ENCODE peak calls at places on chromosomes 4 and X, in five cellular contexts. C is CD8-positive, alpha-beta T cell; N is omental fat pad; X is glutamatergic neuron; S is GM23338. P is an unnamed sample.

GRCh38 chr4:94634266-94634665 is 123.5 kb upstream of the BMPR1B start:
- DNase-seq in C (no peak), N (no peak), X (no peak), S (no peak), P (no peak)

GRCh38 chr4:101604976-101605375 is 185.6 kb upstream of the BANK1 start:
- DNase-seq in C (no peak), N (no peak), X (no peak), S (no peak), P (no peak)

GRCh38 chrX:22247169-22247568 is 25.5 kb upstream of the CBLL2 start:
- DNase-seq in C (no peak), N (no peak), X (no peak), S (no peak), P (no peak)

GRCh38 chrX:133389975-133390374 is 25.3 kb downstream of the GPC4 start:
- DNase-seq in C (no peak), N (no peak), X (no peak), S (no peak), P (no peak)

GRCh38 chrX:155065035-155065734 is 5.8 kb downstream of the CMC4 start:
- DNase-seq in C (no peak), N (no peak), X (no peak), S (no peak), P (no peak)

GRCh38 chr4:72031868-72032619 is at the start of gene NPFFR2:
- DNase-seq in C (no peak), N (no peak), X (peak), S (peak), P (no peak)

GRCh38 chr4:26822546-26822945 is 38.1 kb upstream of the STIM2 start:
- DNase-seq in C (no peak), N (no peak), X (no peak), S (no peak), P (no peak)

GRCh38 chr4:123301942-123302341 is 94.7 kb upstream of the SPRY1 start:
- DNase-seq in C (no peak), N (no peak), X (no peak), S (no peak), P (no peak)

GRCh38 chr4:25484243-25484721 is 107.2 kb downstream of the ANAPC4 start:
- DNase-seq in C (no peak), N (no peak), X (no peak), S (peak), P (no peak)

GRCh38 chr4:169791527-169792156 is 33.9 kb upstream of the HPF1 start:
- DNase-seq in C (no peak), N (no peak), X (peak), S (peak), P (no peak)

GRCh38 chrX:155263854-155264628 is at the start of gene RAB39B:
- DNase-seq in C (peak), N (no peak), X (peak), S (peak), P (peak)

GRCh38 chr4:81424336-81424735 is 47.4 kb downstream of the RASGEF1B start:
- DNase-seq in C (no peak), N (no peak), X (no peak), S (peak), P (no peak)

GRCh38 chrX:70592091-70592490 is 147.5 kb downstream of the DLG3 start:
- DNase-seq in C (no peak), N (no peak), X (no peak), S (no peak), P (no peak)

GRCh38 chr4:108029321-108029720 is 39.6 kb downstream of the HADH start:
- DNase-seq in C (no peak), N (no peak), X (no peak), S (no peak), P (no peak)

GRCh38 chr4:72319596-72319995 is 249.4 kb downstream of the ADAMTS3 start:
- DNase-seq in C (no peak), N (no peak), X (no peak), S (no peak), P (no peak)

GRCh38 chr4:140103676-140104075 is 50.3 kb downstream of the MAML3 start:
- DNase-seq in C (no peak), N (no peak), X (no peak), S (no peak), P (no peak)

GRCh38 chrX:68822641-68823410 is 6.0 kb upstream of the EFNB1 start:
- DNase-seq in C (no peak), N (no peak), X (peak), S (peak), P (no peak)

GRCh38 chr4:106287353-106287969 is 28.5 kb downstream of the TBCK start:
- DNase-seq in C (no peak), N (no peak), X (no peak), S (no peak), P (no peak)

GRCh38 chrX:20221902-20222301 is 44.8 kb downstream of the RPS6KA3 start:
- DNase-seq in C (no peak), N (no peak), X (no peak), S (no peak), P (no peak)

GRCh38 chrX:73508861-73509260 is 54.1 kb upstream of the CHIC1 start:
- DNase-seq in C (no peak), N (no peak), X (no peak), S (no peak), P (no peak)

GRCh38 chrX:151977009-151977408 is 2.5 kb upstream of the GABRE start:
- DNase-seq in C (no peak), N (no peak), X (no peak), S (no peak), P (no peak)

GRCh38 chr4:151256134-151256533 is 20.8 kb upstream of the PRSS48 start:
- DNase-seq in C (no peak), N (no peak), X (no peak), S (no peak), P (no peak)

GRCh38 chrX:40097492-40098263 is at the start of gene BCOR:
- DNase-seq in C (peak), N (no peak), X (peak), S (peak), P (peak)

GRCh38 chr4:112857461-112857860 is 192.0 kb upstream of the ANK2 start:
- DNase-seq in C (no peak), N (no peak), X (no peak), S (no peak), P (no peak)

GRCh38 chr4:110128092-110128989 is 70.1 kb downstream of the ELOVL6 start:
- DNase-seq in C (no peak), N (no peak), X (no peak), S (no peak), P (no peak)

GRCh38 chr4:117983541-117984451 is 50.5 kb upstream of the NDST3 start:
- DNase-seq in C (no peak), N (no peak), X (no peak), S (no peak), P (no peak)

GRCh38 chr4:134189480-134189879 is 12.1 kb downstream of the PABPC4L start:
- DNase-seq in C (no peak), N (no peak), X (no peak), S (no peak), P (no peak)

GRCh38 chr4:52173470-52174055 is 122.5 kb downstream of the SPATA18 start:
- DNase-seq in C (no peak), N (no peak), X (no peak), S (no peak), P (no peak)

GRCh38 chrX:112642349-112642748 is 37.4 kb downstream of the LHFPL1 start:
- DNase-seq in C (peak), N (no peak), X (peak), S (peak), P (no peak)

GRCh38 chr4:151679247-151679646 is 81.6 kb downstream of the GATB start:
- DNase-seq in C (no peak), N (no peak), X (no peak), S (peak), P (no peak)

GRCh38 chrX:134377537-134377936 is 82.4 kb upstream of the HPRT1 start:
- DNase-seq in C (no peak), N (no peak), X (no peak), S (no peak), P (no peak)

GRCh38 chr4:140363558-140363957 is 9.9 kb upstream of the SCOC start:
- DNase-seq in C (no peak), N (no peak), X (no peak), S (no peak), P (no peak)

GRCh38 chrX:46376246-46376885 is 168.9 kb downstream of the ZNF674 start:
- DNase-seq in C (no peak), N (no peak), X (no peak), S (peak), P (no peak)
- TF ChIP-seq CTCF in C (no peak), N (no peak), X (no peak), S (peak), P (no peak)

GRCh38 chr4:891747-892146 is 40.4 kb downstream of the GAK start:
- DNase-seq in C (no peak), N (no peak), X (peak), S (peak), P (no peak)
- TF ChIP-seq CTCF in C (no peak), N (no peak), X (peak), S (peak), P (no peak)

GRCh38 chrX:104310084-104310483 is 55.4 kb upstream of the ESX1 start:
- DNase-seq in C (no peak), N (no peak), X (no peak), S (no peak), P (no peak)
- TF ChIP-seq CTCF in C (no peak), N (no peak), X (no peak), S (no peak), P (no peak)

GRCh38 chr4:57605374-57605773 is 495.2 kb upstream of the IGFBP7 start:
- DNase-seq in C (no peak), N (no peak), X (no peak), S (no peak), P (no peak)
- TF ChIP-seq CTCF in C (no peak), N (no peak), X (no peak), S (no peak), P (no peak)

GRCh38 chr4:183157215-183157614 is 58.2 kb downstream of the WWC2 start:
- DNase-seq in C (no peak), N (no peak), X (no peak), S (peak), P (no peak)
- TF ChIP-seq CTCF in C (no peak), N (no peak), X (no peak), S (peak), P (no peak)